ENCODE peak calls at places on chromosomes 3 and 15, in eight cellular contexts. One of them, this sample, is unnamed.

GRCh38 chr3:132926098-132926497 is 112.1 kb upstream of the TMEM108 start:
- DNase-seq in stimulated activated CD4-positive, alpha-beta T cell treated with anti-CD3 and anti-CD28 coated beads, Interleukin-12 subunit alpha, Interleukin-12 subunit beta, amount 100 ng/mL, for 4 hours: no peak
- DNase-seq in GM12892: no peak
- DNase-seq in dermis microvascular lymphatic vessel endothelial cell: no peak
- DNase-seq in tibial artery: no peak
- DNase-seq in HFFc6: no peak
- DNase-seq in A549: no peak
- DNase-seq in AG04449: no peak
- DNase-seq in this sample: no peak

GRCh38 chr15:64749999-64750657 is 25.3 kb downstream of the RBPMS2 start:
- DNase-seq in tibial artery: peak
- DNase-seq in AG04449: no peak
- DNase-seq in GM12892: no peak
- DNase-seq in stimulated activated CD4-positive, alpha-beta T cell treated with anti-CD3 and anti-CD28 coated beads, Interleukin-12 subunit alpha, Interleukin-12 subunit beta, amount 100 ng/mL, for 4 hours: no peak
- DNase-seq in HFFc6: no peak
- DNase-seq in A549: peak
- DNase-seq in dermis microvascular lymphatic vessel endothelial cell: no peak
- DNase-seq in this sample: peak

GRCh38 chr15:83653639-83654378 is at the start of gene ADAMTSL3:
- DNase-seq in A549: peak
- DNase-seq in GM12892: no peak
- DNase-seq in tibial artery: peak
- DNase-seq in HFFc6: no peak
- DNase-seq in stimulated activated CD4-positive, alpha-beta T cell treated with anti-CD3 and anti-CD28 coated beads, Interleukin-12 subunit alpha, Interleukin-12 subunit beta, amount 100 ng/mL, for 4 hours: no peak
- DNase-seq in dermis microvascular lymphatic vessel endothelial cell: peak
- DNase-seq in AG04449: no peak
- DNase-seq in this sample: no peak

GRCh38 chr15:84797212-84797611 is 19.9 kb upstream of the ALPK3 start:
- DNase-seq in AG04449: peak
- DNase-seq in GM12892: no peak
- DNase-seq in HFFc6: peak
- DNase-seq in tibial artery: no peak
- DNase-seq in dermis microvascular lymphatic vessel endothelial cell: no peak
- DNase-seq in stimulated activated CD4-positive, alpha-beta T cell treated with anti-CD3 and anti-CD28 coated beads, Interleukin-12 subunit alpha, Interleukin-12 subunit beta, amount 100 ng/mL, for 4 hours: no peak
- DNase-seq in A549: no peak
- DNase-seq in this sample: no peak

GRCh38 chr15:89408512-89409183 is 74.0 kb upstream of the POLG start:
- DNase-seq in A549: no peak
- DNase-seq in tibial artery: no peak
- DNase-seq in HFFc6: no peak
- DNase-seq in dermis microvascular lymphatic vessel endothelial cell: peak
- DNase-seq in stimulated activated CD4-positive, alpha-beta T cell treated with anti-CD3 and anti-CD28 coated beads, Interleukin-12 subunit alpha, Interleukin-12 subunit beta, amount 100 ng/mL, for 4 hours: no peak
- DNase-seq in GM12892: no peak
- DNase-seq in AG04449: no peak
- DNase-seq in this sample: no peak

GRCh38 chr3:55487376-55488241 is 503 bp upstream of the WNT5A start:
- DNase-seq in dermis microvascular lymphatic vessel endothelial cell: peak
- DNase-seq in A549: peak
- DNase-seq in stimulated activated CD4-positive, alpha-beta T cell treated with anti-CD3 and anti-CD28 coated beads, Interleukin-12 subunit alpha, Interleukin-12 subunit beta, amount 100 ng/mL, for 4 hours: no peak
- DNase-seq in AG04449: no peak
- DNase-seq in HFFc6: peak
- DNase-seq in tibial artery: no peak
- DNase-seq in GM12892: no peak
- DNase-seq in this sample: peak

GRCh38 chr3:30342319-30343060 is 263.9 kb upstream of the TGFBR2 start:
- DNase-seq in stimulated activated CD4-positive, alpha-beta T cell treated with anti-CD3 and anti-CD28 coated beads, Interleukin-12 subunit alpha, Interleukin-12 subunit beta, amount 100 ng/mL, for 4 hours: no peak
- DNase-seq in GM12892: no peak
- DNase-seq in AG04449: peak
- DNase-seq in HFFc6: peak
- DNase-seq in tibial artery: peak
- DNase-seq in A549: peak
- DNase-seq in dermis microvascular lymphatic vessel endothelial cell: peak
- DNase-seq in this sample: no peak

GRCh38 chr3:114566162-114566755 is 272.4 kb downstream of the TIGIT start:
- DNase-seq in GM12892: no peak
- DNase-seq in HFFc6: no peak
- DNase-seq in dermis microvascular lymphatic vessel endothelial cell: peak
- DNase-seq in stimulated activated CD4-positive, alpha-beta T cell treated with anti-CD3 and anti-CD28 coated beads, Interleukin-12 subunit alpha, Interleukin-12 subunit beta, amount 100 ng/mL, for 4 hours: no peak
- DNase-seq in tibial artery: no peak
- DNase-seq in A549: no peak
- DNase-seq in AG04449: no peak
- DNase-seq in this sample: no peak

GRCh38 chr3:178802993-178803693 is 266.9 kb downstream of the KCNMB2 start:
- DNase-seq in GM12892: no peak
- DNase-seq in AG04449: no peak
- DNase-seq in HFFc6: no peak
- DNase-seq in tibial artery: no peak
- DNase-seq in dermis microvascular lymphatic vessel endothelial cell: no peak
- DNase-seq in A549: no peak
- DNase-seq in stimulated activated CD4-positive, alpha-beta T cell treated with anti-CD3 and anti-CD28 coated beads, Interleukin-12 subunit alpha, Interleukin-12 subunit beta, amount 100 ng/mL, for 4 hours: no peak
- DNase-seq in this sample: no peak

GRCh38 chr15:55279746-55280351 is 9.8 kb downstream of the RAB27A start:
- DNase-seq in HFFc6: peak
- DNase-seq in A549: peak
- DNase-seq in tibial artery: no peak
- DNase-seq in AG04449: no peak
- DNase-seq in GM12892: no peak
- DNase-seq in stimulated activated CD4-positive, alpha-beta T cell treated with anti-CD3 and anti-CD28 coated beads, Interleukin-12 subunit alpha, Interleukin-12 subunit beta, amount 100 ng/mL, for 4 hours: no peak
- DNase-seq in dermis microvascular lymphatic vessel endothelial cell: peak
- DNase-seq in this sample: no peak

GRCh38 chr3:191239439-191240035 is 40.5 kb downstream of the OSTN start:
- DNase-seq in dermis microvascular lymphatic vessel endothelial cell: peak
- DNase-seq in tibial artery: no peak
- DNase-seq in GM12892: no peak
- DNase-seq in stimulated activated CD4-positive, alpha-beta T cell treated with anti-CD3 and anti-CD28 coated beads, Interleukin-12 subunit alpha, Interleukin-12 subunit beta, amount 100 ng/mL, for 4 hours: no peak
- DNase-seq in AG04449: no peak
- DNase-seq in A549: no peak
- DNase-seq in HFFc6: no peak
- DNase-seq in this sample: peak

GRCh38 chr3:126781889-126782491 is 78.0 kb downstream of the CHCHD6 start:
- DNase-seq in A549: no peak
- DNase-seq in dermis microvascular lymphatic vessel endothelial cell: no peak
- DNase-seq in tibial artery: no peak
- DNase-seq in HFFc6: peak
- DNase-seq in AG04449: peak
- DNase-seq in GM12892: no peak
- DNase-seq in stimulated activated CD4-positive, alpha-beta T cell treated with anti-CD3 and anti-CD28 coated beads, Interleukin-12 subunit alpha, Interleukin-12 subunit beta, amount 100 ng/mL, for 4 hours: no peak
- DNase-seq in this sample: no peak

GRCh38 chr3:74267583-74268184 is 346.8 kb downstream of the CNTN3 start:
- DNase-seq in dermis microvascular lymphatic vessel endothelial cell: peak
- DNase-seq in tibial artery: peak
- DNase-seq in HFFc6: peak
- DNase-seq in GM12892: no peak
- DNase-seq in A549: peak
- DNase-seq in stimulated activated CD4-positive, alpha-beta T cell treated with anti-CD3 and anti-CD28 coated beads, Interleukin-12 subunit alpha, Interleukin-12 subunit beta, amount 100 ng/mL, for 4 hours: no peak
- DNase-seq in AG04449: no peak
- DNase-seq in this sample: peak

GRCh38 chr3:54120657-54121403 is 1.5 kb upstream of the CACNA2D3 start:
- DNase-seq in AG04449: no peak
- DNase-seq in stimulated activated CD4-positive, alpha-beta T cell treated with anti-CD3 and anti-CD28 coated beads, Interleukin-12 subunit alpha, Interleukin-12 subunit beta, amount 100 ng/mL, for 4 hours: no peak
- DNase-seq in dermis microvascular lymphatic vessel endothelial cell: no peak
- DNase-seq in GM12892: peak
- DNase-seq in HFFc6: no peak
- DNase-seq in tibial artery: no peak
- DNase-seq in A549: no peak
- DNase-seq in this sample: no peak

GRCh38 chr3:52400275-52400793 is 44.6 kb downstream of the SEMA3G start:
- DNase-seq in GM12892: no peak
- DNase-seq in tibial artery: no peak
- DNase-seq in stimulated activated CD4-positive, alpha-beta T cell treated with anti-CD3 and anti-CD28 coated beads, Interleukin-12 subunit alpha, Interleukin-12 subunit beta, amount 100 ng/mL, for 4 hours: no peak
- DNase-seq in A549: no peak
- DNase-seq in HFFc6: no peak
- DNase-seq in AG04449: no peak
- DNase-seq in dermis microvascular lymphatic vessel endothelial cell: no peak
- DNase-seq in this sample: no peak

GRCh38 chr3:194204793-194205065 is 68.8 kb downstream of the HES1 start:
- DNase-seq in A549: no peak
- DNase-seq in stimulated activated CD4-positive, alpha-beta T cell treated with anti-CD3 and anti-CD28 coated beads, Interleukin-12 subunit alpha, Interleukin-12 subunit beta, amount 100 ng/mL, for 4 hours: no peak
- DNase-seq in AG04449: no peak
- DNase-seq in HFFc6: no peak
- DNase-seq in tibial artery: no peak
- DNase-seq in dermis microvascular lymphatic vessel endothelial cell: no peak
- DNase-seq in GM12892: no peak
- DNase-seq in this sample: peak

GRCh38 chr15:39530446-39531342 is 50.2 kb upstream of the THBS1 start:
- DNase-seq in stimulated activated CD4-positive, alpha-beta T cell treated with anti-CD3 and anti-CD28 coated beads, Interleukin-12 subunit alpha, Interleukin-12 subunit beta, amount 100 ng/mL, for 4 hours: no peak
- DNase-seq in GM12892: no peak
- DNase-seq in A549: no peak
- DNase-seq in tibial artery: no peak
- DNase-seq in dermis microvascular lymphatic vessel endothelial cell: no peak
- DNase-seq in AG04449: no peak
- DNase-seq in HFFc6: peak
- DNase-seq in this sample: no peak

GRCh38 chr3:186361612-186362408 is at the start of gene DGKG:
- DNase-seq in HFFc6: no peak
- DNase-seq in tibial artery: peak
- DNase-seq in AG04449: no peak
- DNase-seq in GM12892: peak
- DNase-seq in stimulated activated CD4-positive, alpha-beta T cell treated with anti-CD3 and anti-CD28 coated beads, Interleukin-12 subunit alpha, Interleukin-12 subunit beta, amount 100 ng/mL, for 4 hours: peak
- DNase-seq in dermis microvascular lymphatic vessel endothelial cell: peak
- DNase-seq in A549: peak
- DNase-seq in this sample: no peak

This sample was measured in HAP-1.